ENCODE peak calls at places on chromosomes 7 and 10, in six cellular contexts. F is hepatocyte, S is OCI-LY7, E is AG09309, M is foreskin fibroblast, H is brain microvascular endothelial cell. P is an unnamed sample.

GRCh38 chr10:19918800-19919199 is 102.6 kb downstream of the PLXDC2 start:
- DNase-seq in M (no peak), S (no peak), H (peak), F (peak), E (no peak), P (no peak)

GRCh38 chr7:45174966-45175765 is 17.6 kb downstream of the RAMP3 start:
- DNase-seq in F (no peak), H (no peak), M (no peak), S (no peak), E (no peak), P (no peak)

GRCh38 chr7:64630496-64630895 is 35.4 kb upstream of the ZNF107 start:
- DNase-seq in H (peak), M (peak), E (no peak), F (no peak), S (peak), P (no peak)

GRCh38 chr10:129772472-129773358 is 191.4 kb downstream of the EBF3 start:
- DNase-seq in H (no peak), M (no peak), E (no peak), F (no peak), S (no peak), P (no peak)

GRCh38 chr7:77498659-77499379 is 38.3 kb upstream of the PTPN12 start:
- DNase-seq in E (no peak), H (no peak), F (no peak), M (no peak), S (no peak), P (no peak)

GRCh38 chr10:13684252-13684791 is 97.6 kb downstream of the PRPF18 start:
- DNase-seq in E (no peak), M (peak), S (no peak), F (no peak), H (peak), P (no peak)

GRCh38 chr7:118214051-118214832 is 10.3 kb upstream of the ANKRD7 start:
- DNase-seq in S (peak), M (peak), F (no peak), H (peak), E (peak), P (peak)

GRCh38 chr10:86013568-86013967 is 353.0 kb downstream of the GRID1 start:
- DNase-seq in E (no peak), M (no peak), S (no peak), H (no peak), F (no peak), P (no peak)

GRCh38 chr7:106811472-106811871 is 53.6 kb upstream of the PIK3CG start:
- DNase-seq in F (no peak), S (no peak), E (no peak), H (no peak), M (no peak), P (no peak)

GRCh38 chr10:92142949-92143348 is 147.9 kb downstream of the CPEB3 start:
- DNase-seq in H (no peak), S (peak), M (no peak), E (no peak), F (no peak), P (no peak)

GRCh38 chr7:150564045-150564444 is 3.1 kb upstream of the GIMAP4 start:
- DNase-seq in E (no peak), H (no peak), M (no peak), S (no peak), F (no peak), P (no peak)

GRCh38 chr10:10803273-10803672 is 214.4 kb upstream of the CELF2 start:
- DNase-seq in S (no peak), F (no peak), M (peak), E (no peak), H (no peak), P (no peak)

GRCh38 chr7:47651355-47652317 is 69.7 kb upstream of the TNS3 start:
- DNase-seq in S (no peak), E (peak), F (no peak), M (peak), H (peak), P (peak)

GRCh38 chr10:124691448-124692435 is 52.4 kb downstream of the FAM53B start:
- DNase-seq in M (no peak), E (no peak), H (no peak), S (no peak), F (no peak), P (no peak)

GRCh38 chr10:34186740-34187139 is 628.4 kb downstream of the PARD3 start:
- DNase-seq in M (peak), H (no peak), F (no peak), E (no peak), S (no peak), P (no peak)

GRCh38 chr7:76209310-76209709 is 7.6 kb downstream of the SRRM3 start:
- DNase-seq in E (no peak), M (no peak), F (no peak), S (no peak), H (no peak), P (no peak)

GRCh38 chr7:82672078-82672477 is 228.5 kb upstream of the CACNA2D1 start:
- DNase-seq in E (no peak), S (no peak), H (no peak), M (peak), F (no peak), P (no peak)

GRCh38 chr10:29946953-29947700 is 112.3 kb downstream of the JCAD start:
- DNase-seq in H (peak), E (peak), M (peak), F (peak), S (no peak), P (peak)

GRCh38 chr7:151700621-151701185 is 176.2 kb downstream of the PRKAG2 start:
- DNase-seq in M (no peak), F (no peak), H (peak), S (no peak), E (no peak), P (no peak)

GRCh38 chr7:26862806-26863205 is 1.6 kb downstream of the SKAP2 start:
- DNase-seq in H (no peak), S (no peak), F (no peak), E (no peak), M (no peak), P (no peak)

GRCh38 chr10:88122145-88122544 is 258.7 kb downstream of the PTEN start:
- DNase-seq in M (no peak), F (no peak), H (no peak), S (no peak), E (no peak), P (no peak)

GRCh38 chr10:60799971-60800370 is 21.7 kb downstream of the CDK1 start:
- DNase-seq in F (no peak), H (no peak), E (no peak), M (no peak), S (no peak), P (no peak)

GRCh38 chr10:72756674-72757385 is 64.9 kb downstream of the MCU start:
- DNase-seq in H (peak), M (no peak), E (no peak), F (no peak), S (no peak), P (peak)

GRCh38 chr10:546971-547590 is 142.4 kb downstream of the DIP2C start:
- DNase-seq in F (peak), M (peak), H (no peak), S (peak), E (no peak), P (no peak)

GRCh38 chr10:48231699-48232315 is 42.7 kb downstream of the FRMPD2 start:
- DNase-seq in H (no peak), M (no peak), S (no peak), F (no peak), E (no peak), P (no peak)

GRCh38 chr10:121332829-121333765 is 265.1 kb downstream of the FGFR2 start:
- DNase-seq in E (no peak), H (no peak), F (peak), M (no peak), S (no peak), P (no peak)

DNA sequence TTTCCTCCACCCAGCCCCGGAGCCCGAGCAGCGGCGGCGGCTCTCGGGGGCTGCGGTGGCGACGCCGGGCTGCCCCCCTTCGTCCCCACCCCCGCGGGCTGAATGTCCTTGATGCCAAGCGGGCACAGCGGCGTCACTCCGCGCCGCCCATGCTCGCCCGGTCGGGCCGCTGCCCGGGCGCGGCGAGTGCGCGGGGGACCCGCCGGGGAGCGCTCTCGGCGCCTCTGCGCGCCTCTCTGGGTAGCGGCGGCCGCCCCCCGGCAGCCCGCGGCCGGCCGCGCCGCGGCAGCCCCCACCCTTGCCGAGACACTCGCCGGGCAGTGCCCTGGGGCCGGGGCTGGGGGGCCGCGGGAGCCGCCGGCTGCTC is 436 bp upstream of the PLXNA4 start:
- DNase-seq in E (no peak), H (no peak), S (no peak), F (peak), M (peak), P (no peak)
- H3K4me3 ChIP-seq in E (peak), H (peak), S (no peak), F (peak), M (peak), P (peak)

GRCh38 chr10:23694446-23694920 is 255.6 kb downstream of the OTUD1 start:
- DNase-seq in S (no peak), E (no peak), H (no peak), F (peak), M (peak), P (no peak)
- TF ChIP-seq CTCF in S (no peak), E (no peak), H (no peak), F (no peak), M (no peak), P (no peak)

GRCh38 chr7:138512092-138512858 is 52.2 kb downstream of the TRIM24 start:
- DNase-seq in S (no peak), H (no peak), M (no peak), F (no peak), E (no peak), P (no peak)

GRCh38 chr7:138502023-138502767 is 42.1 kb downstream of the TRIM24 start:
- DNase-seq in E (no peak), H (no peak), M (peak), F (no peak), S (no peak), P (no peak)

GRCh38 chr7:138505361-138505873 is 45.4 kb downstream of the TRIM24 start:
- DNase-seq in S (no peak), F (no peak), M (no peak), H (no peak), E (no peak), P (no peak)

GRCh38 chr7:138510003-138510402 is 49.9 kb downstream of the TRIM24 start:
- DNase-seq in E (no peak), H (no peak), F (no peak), M (no peak), S (no peak), P (no peak)

DNA sequence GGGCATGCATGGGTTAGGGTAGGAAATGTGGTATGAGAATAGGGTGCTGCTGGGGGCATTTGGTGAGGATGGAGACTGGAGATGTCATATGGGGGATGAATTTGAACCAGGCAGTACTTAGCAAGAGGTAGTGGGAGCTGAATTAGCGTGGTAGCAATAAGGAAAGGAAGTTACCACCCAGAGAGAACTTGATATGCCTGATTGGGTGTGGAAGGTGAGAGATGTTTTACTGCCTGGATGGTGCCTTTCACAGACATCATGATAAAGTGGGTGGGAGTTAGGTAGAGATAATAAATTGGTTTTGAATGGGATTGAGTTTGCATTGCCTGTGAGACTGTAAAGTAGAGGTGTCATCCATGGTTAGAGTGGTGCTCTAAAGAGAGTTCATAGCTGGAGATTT is 46.7 kb downstream of the TRIM24 start:
- DNase-seq in S (no peak), H (no peak), E (no peak), M (no peak), F (no peak), P (no peak)
- H3K4me3 ChIP-seq in S (no peak), H (no peak), E (no peak), M (no peak), F (no peak), P (no peak)

GRCh38 chr7:105268056-105268455 is 120.7 kb downstream of the SRPK2 start:
- DNase-seq in H (peak), F (peak), S (no peak), E (peak), M (peak), P (peak)
- TF ChIP-seq CTCF in H (no peak), F (no peak), S (no peak), E (no peak), M (no peak), P (no peak)

GRCh38 chr7:44123190-44124003 is at the start of gene POLD2:
- DNase-seq in F (peak), S (peak), H (peak), M (peak), E (peak), P (peak)
- H3K4me3 ChIP-seq in F (peak), S (peak), H (peak), M (peak), E (peak), P (peak)

DNA sequence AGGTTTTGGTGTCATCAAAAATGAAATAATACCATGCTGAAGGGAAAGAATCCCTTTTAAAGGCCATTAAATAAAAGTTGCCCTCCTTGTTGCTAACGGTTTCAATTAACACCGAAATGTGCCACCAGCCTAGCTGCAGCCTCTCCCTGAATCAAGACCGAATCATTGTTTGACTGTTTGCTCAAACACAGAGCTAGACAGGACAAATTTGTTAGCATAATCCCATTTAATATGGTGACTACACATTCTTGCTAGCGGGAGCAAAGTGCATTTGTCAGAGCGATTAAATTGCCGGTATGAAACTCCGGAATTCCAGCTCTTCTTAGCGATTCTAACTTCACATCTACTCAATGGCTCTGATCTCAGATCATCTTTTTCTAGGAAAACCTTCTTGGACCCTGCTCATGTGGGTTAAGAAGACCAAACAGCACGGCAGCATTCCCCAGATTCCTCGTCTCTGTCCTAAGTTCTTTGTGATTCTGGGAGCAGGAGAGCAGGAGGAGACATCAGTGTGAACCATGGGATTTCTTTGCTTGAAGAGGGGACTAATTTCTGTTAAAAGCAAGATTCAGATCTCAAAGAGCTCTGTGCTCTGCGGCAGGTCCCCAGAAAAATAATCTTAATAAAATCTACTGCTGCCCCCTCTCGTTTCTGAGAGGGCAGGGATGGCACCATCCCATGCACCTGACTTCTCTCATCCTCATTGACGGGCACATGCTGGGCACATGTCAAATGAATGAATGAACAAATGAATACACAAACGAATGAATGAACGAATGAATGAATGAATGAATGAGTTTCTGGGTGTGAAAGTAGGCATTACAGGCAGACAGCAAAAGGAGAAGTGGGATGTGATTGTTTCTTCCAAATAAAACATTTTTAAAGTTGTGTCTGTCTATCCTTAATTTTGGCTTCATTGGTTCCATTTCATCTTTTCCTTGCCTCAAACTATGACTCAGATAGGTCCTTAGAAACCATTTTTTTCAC is 397.9 kb upstream of the PRKCQ start:
- DNase-seq in S (peak), F (peak), H (no peak), E (no peak), M (no peak), P (no peak)
- TF ChIP-seq CTCF in S (peak), F (no peak), H (no peak), E (no peak), M (no peak), P (no peak)

DNA sequence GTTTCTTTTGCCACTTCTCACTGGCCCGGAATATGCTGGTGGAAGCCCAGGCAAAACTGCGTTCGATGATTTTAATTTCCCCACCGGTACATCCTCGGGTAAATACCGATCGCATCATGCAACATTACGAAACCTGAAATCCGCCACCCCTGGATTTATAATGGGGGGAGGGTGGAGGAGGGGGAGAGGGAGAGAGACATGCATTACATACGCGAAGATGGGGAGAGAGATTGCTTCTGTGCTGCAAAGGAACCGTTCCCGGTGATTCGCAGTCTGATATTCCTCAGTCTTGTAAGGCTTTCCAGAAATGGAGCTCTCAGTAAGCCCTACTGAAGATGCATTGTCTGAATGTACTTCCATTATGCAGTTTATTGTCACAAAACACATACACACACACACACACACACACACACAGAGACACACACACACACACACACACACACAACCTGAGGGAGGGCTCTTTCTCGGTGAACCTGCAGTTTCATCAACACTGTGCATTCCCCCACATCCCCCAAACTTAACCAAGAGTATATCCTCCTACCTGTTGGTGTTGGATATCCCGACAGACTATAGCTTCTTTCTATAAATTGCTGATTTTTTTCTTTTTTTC is 741 bp downstream of the GPR85 start:
- DNase-seq in E (no peak), M (peak), F (no peak), S (no peak), H (no peak), P (no peak)
- H3K4me3 ChIP-seq in E (peak), M (peak), F (peak), S (no peak), H (peak), P (peak)

GRCh38 chr10:3935141-3935540 is 150.1 kb upstream of the KLF6 start:
- DNase-seq in S (no peak), M (peak), F (peak), H (peak), E (peak), P (peak)
- TF ChIP-seq CTCF in S (no peak), M (no peak), F (no peak), H (peak), E (peak), P (no peak)